ENCODE peak calls at places on chromosomes 1 and 21, in eight cellular contexts. O is left lung, J is right lobe of liver, F is tibial artery, G is suprapubic skin, U is kidney, Z is A549, S is endothelial cell of umbilical vein. H is an unnamed sample. For H3K4me1, the result is how much of the 10 kb centered on the place peaks cover.

GRCh38 chr1:8740034-8740449 is 77.4 kb downstream of the RERE start:
- DNase-seq in F (no peak), S (peak), Z (no peak), J (no peak), G (no peak), O (no peak), U (no peak), H (no peak)

GRCh38 chr1:118151312-118151937 is 33.6 kb downstream of the SPAG17 start:
- DNase-seq in O (no peak), F (no peak), S (peak), G (peak), U (no peak), Z (peak), J (no peak), H (peak)

GRCh38 chr1:66231162-66232077 is 302.5 kb upstream of the SGIP1 start:
- DNase-seq in F (no peak), U (no peak), S (peak), G (no peak), J (no peak), O (no peak), Z (peak), H (peak)

GRCh38 chr1:71304125-71304524 is 223.3 kb upstream of the ZRANB2 start:
- DNase-seq in Z (no peak), F (no peak), S (no peak), G (no peak), O (no peak), J (no peak), U (no peak), H (peak)

GRCh38 chr1:233868461-233868860 is 36.0 kb upstream of the SLC35F3 start:
- DNase-seq in Z (no peak), G (no peak), S (no peak), U (no peak), J (no peak), F (no peak), O (no peak), H (no peak)

GRCh38 chr1:222787746-222788145 is 27.1 kb upstream of the DISP1 start:
- DNase-seq in O (no peak), F (no peak), S (no peak), J (no peak), U (no peak), Z (no peak), G (no peak), H (no peak)

GRCh38 chr1:54105080-54105479 is 47.7 kb downstream of the CDCP2 start:
- DNase-seq in S (no peak), Z (no peak), U (no peak), O (no peak), G (no peak), J (no peak), F (no peak), H (no peak)

GRCh38 chr21:28832715-28833061 is 160.0 kb downstream of the LTN1 start:
- DNase-seq in Z (no peak), U (no peak), J (no peak), F (no peak), G (no peak), O (no peak), S (no peak), H (no peak)

GRCh38 chr1:91283421-91283726 is 121.3 kb downstream of the HFM1 start:
- DNase-seq in G (no peak), J (no peak), U (no peak), Z (no peak), F (no peak), O (no peak), S (no peak), H (no peak)

GRCh38 chr1:71428029-71428428 is 347.2 kb upstream of the ZRANB2 start:
- DNase-seq in J (no peak), F (no peak), Z (no peak), S (no peak), O (no peak), U (no peak), G (no peak), H (no peak)

GRCh38 chr1:193264313-193265065 is 78.1 kb upstream of the B3GALT2 start:
- DNase-seq in J (no peak), F (no peak), Z (no peak), U (no peak), O (no peak), G (no peak), S (no peak), H (no peak)

GRCh38 chr1:233045591-233045990 is 95.2 kb downstream of the NTPCR start:
- DNase-seq in G (no peak), J (no peak), U (no peak), F (no peak), S (no peak), Z (no peak), O (no peak), H (no peak)

GRCh38 chr21:27269646-27270045 is 302.8 kb upstream of the ADAMTS5 start:
- DNase-seq in G (no peak), F (no peak), U (no peak), Z (no peak), S (peak), O (no peak), J (no peak), H (no peak)

GRCh38 chr1:228852511-228853088 is 117.3 kb downstream of the RHOU start:
- DNase-seq in U (no peak), J (no peak), F (no peak), Z (no peak), S (no peak), G (peak), O (no peak), H (no peak)

GRCh38 chr1:158248122-158248521 is 6.1 kb upstream of the CD1A start:
- DNase-seq in G (no peak), Z (no peak), O (no peak), S (no peak), J (no peak), U (no peak), F (no peak), H (no peak)

GRCh38 chr1:64856564-64856963 is 109.8 kb downstream of the JAK1 start:
- DNase-seq in U (no peak), G (no peak), F (no peak), Z (no peak), O (peak), S (no peak), J (peak), H (peak)

GRCh38 chr1:153881764-153882163 is 41.0 kb downstream of the GATAD2B start:
- DNase-seq in O (no peak), U (no peak), F (no peak), S (peak), J (no peak), Z (no peak), G (peak), H (peak)

GRCh38 chr1:241819340-241819866 is 28.6 kb upstream of the EXO1 start:
- DNase-seq in F (no peak), J (no peak), O (no peak), G (no peak), U (no peak), S (no peak), Z (no peak), H (no peak)

GRCh38 chr1:20069932-20070331 is at the start of gene PLA2G5:
- DNase-seq in O (no peak), U (peak), J (peak), F (peak), S (no peak), Z (no peak), G (peak), H (no peak)

GRCh38 chr1:241229216-241229615 is 127.8 kb downstream of the RGS7 start:
- DNase-seq in O (no peak), Z (no peak), G (no peak), F (no peak), S (peak), J (no peak), U (no peak), H (no peak)

GRCh38 chr21:34202553-34203332 is 129.4 kb downstream of the MRPS6 start:
- DNase-seq in S (no peak), G (no peak), F (peak), O (peak), U (peak), J (peak), Z (peak), H (no peak)

GRCh38 chr1:235074335-235075120 is 54.1 kb downstream of the TOMM20 start:
- DNase-seq in J (peak), U (peak), Z (peak), F (no peak), O (no peak), S (peak), G (peak), H (no peak)

GRCh38 chr1:20028726-20029125 is 41.3 kb upstream of the PLA2G5 start:
- DNase-seq in J (no peak), F (no peak), O (no peak), G (no peak), Z (no peak), U (no peak), S (no peak), H (no peak)

GRCh38 chr1:94036721-94037120 is 84.2 kb downstream of the ABCA4 start:
- DNase-seq in S (no peak), G (no peak), O (no peak), Z (no peak), U (no peak), F (no peak), J (no peak), H (no peak)

GRCh38 chr1:103063911-103064310 is 44.4 kb downstream of the COL11A1 start:
- DNase-seq in S (no peak), Z (no peak), J (no peak), O (no peak), G (no peak), U (no peak), F (no peak), H (no peak)

GRCh38 chr1:42960693-42961559 is 2.3 kb upstream of the SLC2A1 start:
- DNase-seq in F (peak), J (peak), G (no peak), U (no peak), O (no peak), Z (no peak), S (peak), H (no peak)

GRCh38 chr1:101507547-101507971 is 270.7 kb downstream of the S1PR1 start:
- DNase-seq in F (no peak), G (no peak), O (no peak), S (no peak), J (no peak), U (no peak), Z (no peak), H (no peak)

GRCh38 chr1:62424412-62424811 is 12.4 kb upstream of the USP1 start:
- DNase-seq in O (no peak), G (no peak), J (no peak), U (no peak), S (no peak), Z (no peak), F (no peak), H (no peak)

GRCh38 chr1:54135436-54136120 is 17.2 kb downstream of the CDCP2 start:
- DNase-seq in O (no peak), J (no peak), U (no peak), F (no peak), Z (no peak), G (no peak), S (peak), H (no peak)

GRCh38 chr1:234638832-234639799 is 29.1 kb upstream of the IRF2BP2 start:
- DNase-seq in O (no peak), G (no peak), Z (peak), J (peak), S (no peak), F (no peak), U (no peak), H (no peak)

GRCh38 chr1:78286686-78287085 is 204.1 kb upstream of the PTGFR start:
- DNase-seq in O (no peak), F (no peak), Z (no peak), S (peak), J (no peak), G (no peak), U (no peak), H (no peak)

DNA sequence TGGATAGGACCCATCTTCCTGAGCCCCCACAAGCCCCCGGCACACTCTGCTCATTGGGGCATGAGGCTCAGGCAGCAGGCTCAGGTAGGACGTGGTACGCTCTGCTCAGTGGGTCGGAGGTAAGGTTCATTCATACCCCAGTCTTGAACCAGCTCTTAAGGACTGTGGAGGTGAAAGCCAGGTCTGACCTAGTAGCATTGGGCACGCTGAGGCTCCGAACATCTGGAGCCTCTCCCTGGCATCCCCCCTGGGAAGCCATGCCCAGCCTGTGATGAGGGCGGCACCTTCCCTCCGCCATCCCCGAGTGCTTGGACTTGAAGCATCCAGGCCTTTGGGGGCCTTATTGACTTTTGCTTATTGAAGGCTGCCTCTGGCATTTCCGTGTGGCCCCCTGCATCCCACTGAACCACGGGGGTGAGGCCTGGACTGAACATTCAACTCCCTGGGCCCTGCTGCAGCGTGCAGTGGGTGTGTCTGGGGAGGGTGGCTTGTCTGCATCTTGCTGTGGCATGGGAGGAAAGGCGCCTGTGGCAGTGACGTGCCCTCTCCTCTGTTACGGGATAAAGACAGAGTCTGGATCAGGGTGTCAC is 50.0 kb downstream of the FAAP20 start:
- DNase-seq in F (no peak), Z (no peak), G (no peak), S (no peak), O (peak), U (peak), J (no peak), H (no peak)
- H3K4me1 ChIP-seq in F (under half), Z (under half), G (under half), S (under half), O (under half), U (under half), J (under half), H (under half)

GRCh38 chr1:150804671-150805070 is 3.4 kb downstream of the CTSK start:
- DNase-seq in F (no peak), U (no peak), O (no peak), S (peak), J (no peak), Z (no peak), G (no peak), H (no peak)
- H3K27ac ChIP-seq in F (no peak), U (no peak), O (no peak), S (no peak), J (no peak), Z (no peak), G (no peak), H (no peak)

GRCh38 chr1:155744711-155745283 is 55.9 kb downstream of the DAP3 start:
- DNase-seq in Z (no peak), J (no peak), S (no peak), O (no peak), F (no peak), U (no peak), G (peak), H (no peak)
- H3K4me3 ChIP-seq in Z (peak), J (peak), S (peak), O (peak), F (peak), U (peak), G (peak), H (peak)

GRCh38 chr1:21323091-21323490 is 32.8 kb upstream of the ECE1 start:
- DNase-seq in J (no peak), U (no peak), O (no peak), F (no peak), Z (no peak), S (peak), G (no peak), H (no peak)
- H3K4me1 ChIP-seq in J (under half), U (under half), O (half or more), F (half or more), Z (half or more), S (half or more), G (half or more), H (half or more)

H was measured in A673.